ENCODE peak calls at places on chromosomes 5 and 9, in seven cellular contexts. X is GM12878, K is H1, H is K562, Z is HCT116, S is SK-N-SH, M is HepG2. P is an unnamed sample.

GRCh38 chr5:94086194-94086593 is 344.8 kb upstream of the POU5F2 start:
- DNase-seq in M (no peak), S (no peak), X (no peak), K (no peak), H (no peak), Z (no peak), P (no peak)

GRCh38 chr5:86675311-86675710 is 57.6 kb downstream of the COX7C start:
- DNase-seq in M (no peak), H (no peak), K (no peak), Z (no peak), X (no peak), S (no peak), P (no peak)

GRCh38 chr5:108367679-108368334 is 14.1 kb downstream of the FBXL17 start:
- DNase-seq in H (no peak), Z (no peak), M (no peak), S (no peak), X (no peak), K (no peak), P (no peak)

GRCh38 chr9:73595036-73595545 is 443.4 kb downstream of the ANXA1 start:
- DNase-seq in M (no peak), Z (no peak), X (no peak), K (no peak), S (no peak), H (no peak), P (no peak)

GRCh38 chr9:122860319-122861142 is 32.1 kb upstream of the PDCL start:
- DNase-seq in K (no peak), M (peak; percentile 15), X (no peak), Z (no peak), S (no peak), H (no peak), P (no peak)

GRCh38 chr5:172939045-172939444 is 20.2 kb upstream of the RPL26L1 start:
- DNase-seq in S (no peak), X (no peak), K (peak; percentile 65), M (peak; percentile 45), H (peak; percentile 62), Z (peak; percentile 26), P (no peak)

GRCh38 chr5:3601929-3602712 is 6.5 kb downstream of the IRX1 start:
- DNase-seq in H (no peak), K (peak; percentile 56), S (peak; percentile 16), X (no peak), Z (no peak), M (no peak), P (no peak)

GRCh38 chr9:136666364-136667216 is 3.9 kb downstream of the EGFL7 start:
- DNase-seq in H (no peak), K (no peak), X (no peak), S (no peak), M (no peak), Z (no peak), P (no peak)

GRCh38 chr5:135458921-135459331 is 6.8 kb upstream of the TIFAB start:
- DNase-seq in H (peak; percentile 44), K (no peak), M (no peak), S (no peak), Z (peak; percentile 7), X (no peak), P (no peak)

GRCh38 chr5:139646111-139646510 is 2.0 kb upstream of the CXXC5 start:
- DNase-seq in H (no peak), Z (no peak), M (no peak), S (peak; percentile 5), K (peak; percentile 37), X (no peak), P (no peak)

GRCh38 chr5:173093597-173093996 is 37.4 kb downstream of the CREBRF start:
- DNase-seq in H (no peak), X (no peak), Z (no peak), K (no peak), M (no peak), S (no peak), P (no peak)

GRCh38 chr5:93579561-93580386 is 1.2 kb downstream of the NR2F1-AS1 start:
- DNase-seq in X (no peak), S (peak; percentile 74), M (no peak), H (no peak), K (peak; percentile 83), Z (no peak), P (no peak)

GRCh38 chr5:65742565-65743231 is 20.7 kb downstream of the NLN start:
- DNase-seq in S (peak; percentile 51), Z (peak; percentile 45), X (peak; percentile 21), H (peak; percentile 38), M (peak; percentile 40), K (no peak), P (no peak)

GRCh38 chr5:179803651-179804598 is 2.7 kb downstream of the MGAT4B start:
- DNase-seq in K (peak; percentile 44), Z (no peak), X (no peak), S (no peak), H (peak; percentile 47), M (peak; percentile 44), P (no peak)

GRCh38 chr9:136245194-136246150 is at the start of gene QSOX2:
- DNase-seq in Z (peak; percentile 54), X (peak; percentile 11), S (peak; percentile 99), K (peak; percentile 85), M (peak; percentile 46), H (peak; percentile 93), P (peak; percentile 62)

GRCh38 chr5:86523718-86524117 is 94.0 kb upstream of the COX7C start:
- DNase-seq in K (no peak), X (no peak), S (no peak), M (no peak), Z (no peak), H (no peak), P (no peak)

GRCh38 chr9:111952559-111952958 is 55.9 kb downstream of the UGCG start:
- DNase-seq in Z (no peak), K (no peak), X (no peak), H (no peak), M (no peak), S (no peak), P (no peak)

GRCh38 chr5:104048231-104048630 is 485.6 kb upstream of the NUDT12 start:
- DNase-seq in M (no peak), X (no peak), K (no peak), Z (no peak), S (no peak), H (no peak), P (no peak)

GRCh38 chr5:118903010-118903409 is 85.3 kb downstream of the DTWD2 start:
- DNase-seq in K (no peak), H (no peak), S (no peak), M (no peak), Z (no peak), X (no peak), P (no peak)

GRCh38 chr5:132265336-132266030 is 8.0 kb downstream of the PDLIM4 start:
- DNase-seq in M (peak; percentile 23), X (no peak), K (no peak), Z (no peak), S (peak; percentile 74), H (no peak), P (no peak)

GRCh38 chr5:89037090-89037489 is 154.1 kb upstream of the MEF2C start:
- DNase-seq in M (peak; percentile 2), K (no peak), Z (no peak), X (no peak), H (no peak), S (no peak), P (no peak)

DNA sequence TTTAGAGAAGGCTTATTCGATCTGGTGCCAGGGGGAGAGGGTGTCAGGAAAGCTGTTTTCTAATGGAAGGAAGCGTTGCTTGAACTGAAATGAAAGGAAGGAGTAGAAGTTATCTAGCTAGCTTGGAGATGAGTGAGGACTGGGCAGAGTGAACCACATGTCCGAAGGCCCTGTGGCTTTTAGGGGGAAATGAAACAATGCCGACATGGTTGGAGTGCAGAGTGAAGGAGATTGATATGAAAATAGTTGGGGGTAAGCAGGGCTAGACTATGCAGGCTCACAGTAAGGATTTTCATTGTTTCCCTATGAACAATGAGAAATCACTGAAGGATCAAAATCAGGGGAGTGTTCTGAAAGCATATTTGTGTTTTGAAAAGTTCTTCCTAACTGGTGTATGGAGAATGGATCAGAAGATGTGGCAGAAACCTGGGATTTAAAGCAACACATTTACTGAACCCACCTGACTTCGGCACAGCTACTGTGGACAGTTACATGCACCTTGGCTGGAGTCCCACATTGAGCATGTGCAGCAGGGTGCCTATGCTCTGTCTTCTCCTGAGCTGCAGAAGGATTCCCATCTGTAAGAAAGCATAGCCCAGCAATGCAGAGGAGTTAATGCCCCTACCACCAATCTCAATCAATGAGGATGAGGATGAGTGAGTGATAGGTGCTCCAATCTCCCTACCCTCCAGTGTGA is 144.4 kb upstream of the TBCA start:
- DNase-seq in H (no peak), M (no peak), X (no peak), Z (no peak), K (no peak), S (no peak), P (no peak)
- H3K9ac ChIP-seq in H (no peak overlapping the region), M (no peak overlapping the region), X (no peak overlapping the region), Z (no peak overlapping the region), K (no peak overlapping the region), S (no peak overlapping the region), P (no peak overlapping the region)

GRCh38 chr9:72401396-72401795 is 36.4 kb upstream of the ZFAND5 start:
- DNase-seq in X (no peak), Z (no peak), S (no peak), K (no peak), H (no peak), M (no peak), P (no peak)
- H3K4me3 ChIP-seq in X (no peak overlapping the region), Z (no peak overlapping the region), S (no peak overlapping the region), K (no peak overlapping the region), H (no peak overlapping the region), M (no peak overlapping the region), P (no peak overlapping the region)

DNA sequence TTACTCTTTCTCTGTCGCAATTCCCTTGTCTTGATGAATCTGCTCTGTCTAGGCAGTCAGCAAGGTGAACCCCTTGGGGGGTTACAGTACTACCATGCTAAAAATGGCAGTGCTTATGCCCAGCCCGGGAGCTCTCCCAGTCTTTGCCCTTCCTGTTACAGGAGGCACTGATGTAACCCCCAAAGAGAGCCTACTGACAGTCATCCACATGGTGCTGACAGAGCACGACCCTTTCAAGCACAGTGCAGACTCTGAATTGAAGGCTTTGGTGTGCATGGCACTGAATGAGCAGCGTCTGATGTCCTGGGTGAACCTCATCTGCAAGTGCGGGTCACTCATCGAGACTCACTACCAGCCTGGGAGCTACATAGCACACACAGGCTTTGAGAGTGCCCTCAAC is 34.5 kb upstream of the SLC36A2 start:
- DNase-seq in M (no peak), S (no peak), K (no peak), H (no peak), Z (no peak), X (no peak), P (no peak)
- TF ChIP-seq YY1 in M (no peak), S (no peak), K (no peak), H (no peak), Z (no peak), X (no peak), P (no peak)

GRCh38 chr5:149824851-149825250 is 94.7 kb downstream of the PPARGC1B start:
- DNase-seq in S (no peak), K (no peak), H (no peak), X (no peak), M (no peak), Z (no peak), P (no peak)

GRCh38 chr5:149826574-149826973 is 96.5 kb downstream of the PPARGC1B start:
- DNase-seq in S (no peak), X (no peak), Z (no peak), M (no peak), K (no peak), H (no peak), P (no peak)

GRCh38 chr5:149823350-149823749 is 93.2 kb downstream of the PPARGC1B start:
- DNase-seq in X (no peak), Z (no peak), H (no peak), S (no peak), M (no peak), K (no peak), P (no peak)

GRCh38 chr5:149822310-149822709 is 92.2 kb downstream of the PPARGC1B start:
- DNase-seq in S (no peak), H (no peak), M (no peak), Z (no peak), K (no peak), X (no peak), P (no peak)

GRCh38 chr5:149824115-149824514 is 94.0 kb downstream of the PPARGC1B start:
- DNase-seq in S (no peak), M (peak; percentile 11), X (no peak), H (no peak), Z (no peak), K (no peak), P (no peak)
- H3K9ac ChIP-seq in S (no peak overlapping the region), M (no peak overlapping the region), X (no peak overlapping the region), H (no peak overlapping the region), Z (no peak overlapping the region), K (no peak overlapping the region), P (no peak overlapping the region)

P was measured in NT2/D1.